ENCODE peak calls at places on chromosomes 6 and 20, in eight cellular contexts. T is esophagus muscularis mucosa, C is sigmoid colon, S is transverse colon, P is upper lobe of left lung, K is HepG2, G is H1, D is GM12878. U is an unnamed sample.
A peak's percentile ranks its signal among the peaks of the same experiment; 100 is the strongest.

GRCh38 chr6:127459231-127459641 is at the start of gene KIAA0408:
- DNase-seq in P (no peak), T (no peak), K (no peak), C (peak; percentile 95), D (no peak), S (peak; percentile 51), G (no peak), U (peak; percentile 62)

GRCh38 chr6:142035890-142036289 is 96.8 kb upstream of the GJE1 start:
- DNase-seq in T (no peak), D (no peak), P (no peak), K (no peak), G (no peak), S (no peak), C (no peak), U (no peak)

GRCh38 chr6:84220809-84221409 is 6.5 kb downstream of the CEP162 start:
- DNase-seq in P (no peak), K (no peak), C (no peak), D (no peak), T (no peak), G (no peak), S (no peak), U (no peak)

GRCh38 chr6:52574709-52575489 is 2.0 kb downstream of the TRAM2 start:
- DNase-seq in K (no peak), C (peak; percentile 73), G (no peak), D (peak; percentile 36), T (no peak), P (no peak), S (peak; percentile 78), U (peak; percentile 53)

GRCh38 chr20:50426865-50427739 is 83.1 kb upstream of the PTPN1 start:
- DNase-seq in T (no peak), K (no peak), G (no peak), C (no peak), D (no peak), S (no peak), P (no peak), U (no peak)

GRCh38 chr6:24426729-24427446 is 24.2 kb downstream of the MRS2 start:
- DNase-seq in C (no peak), T (no peak), D (no peak), P (no peak), G (no peak), K (no peak), S (no peak), U (no peak)

GRCh38 chr20:32608664-32609015 is 23.5 kb upstream of the NOL4L start:
- DNase-seq in T (no peak), P (no peak), D (no peak), C (no peak), K (no peak), S (no peak), G (no peak), U (no peak)

GRCh38 chr6:112237644-112238043 is 16.7 kb downstream of the LAMA4 start:
- DNase-seq in P (no peak), S (peak; percentile 47), T (peak; percentile 94), K (no peak), D (no peak), G (no peak), C (peak; percentile 90), U (peak; percentile 34)

GRCh38 chr6:72328775-72329174 is 293.1 kb upstream of the KCNQ5 start:
- DNase-seq in T (no peak), G (no peak), P (no peak), C (no peak), K (no peak), S (no peak), D (no peak), U (no peak)

GRCh38 chr6:24778121-24778520 is 3.4 kb downstream of the GMNN start:
- DNase-seq in P (no peak), S (no peak), C (no peak), T (no peak), K (no peak), G (no peak), D (no peak), U (no peak)

GRCh38 chr6:36336779-36337194 is at the start of gene BNIP5:
- DNase-seq in K (no peak), T (no peak), S (peak; percentile 77), D (no peak), G (no peak), P (no peak), C (no peak), U (peak; percentile 50)

GRCh38 chr6:150600003-150600301 is 267 bp downstream of the PLEKHG1 start:
- DNase-seq in D (no peak), S (no peak), P (peak; percentile 88), T (no peak), K (no peak), G (no peak), C (no peak), U (no peak)

GRCh38 chr6:127384007-127384406 is 40.6 kb upstream of the ECHDC1 start:
- DNase-seq in T (no peak), D (no peak), P (no peak), S (no peak), G (no peak), C (no peak), K (no peak), U (no peak)

GRCh38 chr6:111663692-111664564 is 58.2 kb upstream of the TRAF3IP2 start:
- DNase-seq in P (no peak), G (peak; percentile 82), K (no peak), S (no peak), T (no peak), C (peak; percentile 85), D (no peak), U (no peak)

GRCh38 chr6:84172574-84172973 is 54.9 kb downstream of the CEP162 start:
- DNase-seq in S (no peak), T (no peak), P (no peak), K (peak; percentile 64), G (no peak), D (no peak), C (no peak), U (no peak)

GRCh38 chr20:48742233-48742632 is 85.6 kb downstream of the PREX1 start:
- DNase-seq in G (no peak), K (no peak), D (no peak), S (no peak), P (no peak), T (no peak), C (no peak), U (no peak)

GRCh38 chr6:101417899-101418298 is 24.4 kb downstream of the GRIK2 start:
- DNase-seq in G (no peak), C (no peak), K (no peak), S (no peak), D (no peak), P (no peak), T (no peak), U (no peak)

GRCh38 chr6:89022747-89023289 is 57.7 kb upstream of the PNRC1 start:
- DNase-seq in T (no peak), P (no peak), S (no peak), G (no peak), C (no peak), D (no peak), K (no peak), U (no peak)

GRCh38 chr6:129643968-129644367 is 66.0 kb downstream of the ARHGAP18 start:
- DNase-seq in P (no peak), C (no peak), S (no peak), G (no peak), T (no peak), D (no peak), K (no peak), U (no peak)

GRCh38 chr6:161985911-161986310 is 712.0 kb upstream of the AGPAT4 start:
- DNase-seq in C (no peak), T (no peak), S (no peak), P (no peak), G (no peak), D (no peak), K (no peak), U (no peak)

DNA sequence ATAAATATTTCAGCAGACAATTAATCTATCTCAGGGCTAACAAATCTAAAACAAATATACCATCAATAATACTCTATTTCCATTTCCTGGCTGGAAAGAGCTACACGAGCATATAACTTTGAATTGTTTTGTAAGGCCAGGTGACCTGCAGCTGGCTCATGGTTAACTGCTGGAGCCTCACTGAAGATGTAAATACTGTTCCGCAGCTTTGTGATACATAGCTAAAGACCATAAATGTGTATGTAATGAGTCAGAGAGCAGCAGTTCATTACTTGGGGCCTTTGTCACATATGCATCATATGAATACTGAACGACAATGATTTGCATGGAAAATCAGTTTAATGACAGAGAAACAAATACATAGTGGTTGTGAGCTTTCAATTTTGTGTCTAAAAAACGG is 109.4 kb upstream of the CCN2 start:
- DNase-seq in C (no peak), S (no peak), T (no peak), D (no peak), P (no peak), G (no peak), K (peak; percentile 23), U (no peak)
- TF ChIP-seq POLR2AphosphoS5 in C (no peak), S (no peak), T (no peak), D (no peak), P (no peak), G (no peak), K (no peak), U (no peak)

GRCh38 chr6:163261361-163261760 is 153.2 kb upstream of the QKI start:
- DNase-seq in T (no peak), S (no peak), C (no peak), P (no peak), G (no peak), D (no peak), K (no peak), U (no peak)
- H3K4me3 ChIP-seq in T (no peak overlapping the region), S (no peak overlapping the region), C (no peak overlapping the region), P (no peak overlapping the region), G (peak overlapping the region; percentile 32), D (no peak overlapping the region), K (no peak overlapping the region), U (no peak overlapping the region)

DNA sequence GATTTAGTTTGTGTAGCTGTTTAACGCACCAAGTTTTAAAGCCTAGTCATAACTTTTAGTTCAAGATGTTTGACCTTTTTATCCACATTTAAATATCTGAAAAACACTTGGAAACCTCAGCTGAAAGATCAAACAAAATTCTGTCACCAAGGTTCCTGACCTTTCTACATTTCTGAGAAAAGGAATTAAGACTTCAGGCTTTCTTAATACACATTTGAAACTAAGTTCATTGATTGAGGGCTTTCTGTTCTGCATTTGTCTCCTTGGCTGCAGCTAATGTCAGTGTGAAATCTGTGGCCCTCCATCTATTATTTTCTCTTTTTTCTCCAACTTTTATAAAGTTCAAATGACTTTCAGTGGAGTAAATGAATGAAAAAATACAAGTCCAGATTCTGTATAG is 22.7 kb upstream of the FBXL4 start:
- DNase-seq in K (no peak), G (no peak), D (no peak), S (no peak), P (no peak), T (no peak), C (no peak), U (no peak)
- TF ChIP-seq EP300 in K (no peak), G (no peak), D (no peak), S (no peak), P (no peak), T (no peak), C (no peak), U (no peak)

DNA sequence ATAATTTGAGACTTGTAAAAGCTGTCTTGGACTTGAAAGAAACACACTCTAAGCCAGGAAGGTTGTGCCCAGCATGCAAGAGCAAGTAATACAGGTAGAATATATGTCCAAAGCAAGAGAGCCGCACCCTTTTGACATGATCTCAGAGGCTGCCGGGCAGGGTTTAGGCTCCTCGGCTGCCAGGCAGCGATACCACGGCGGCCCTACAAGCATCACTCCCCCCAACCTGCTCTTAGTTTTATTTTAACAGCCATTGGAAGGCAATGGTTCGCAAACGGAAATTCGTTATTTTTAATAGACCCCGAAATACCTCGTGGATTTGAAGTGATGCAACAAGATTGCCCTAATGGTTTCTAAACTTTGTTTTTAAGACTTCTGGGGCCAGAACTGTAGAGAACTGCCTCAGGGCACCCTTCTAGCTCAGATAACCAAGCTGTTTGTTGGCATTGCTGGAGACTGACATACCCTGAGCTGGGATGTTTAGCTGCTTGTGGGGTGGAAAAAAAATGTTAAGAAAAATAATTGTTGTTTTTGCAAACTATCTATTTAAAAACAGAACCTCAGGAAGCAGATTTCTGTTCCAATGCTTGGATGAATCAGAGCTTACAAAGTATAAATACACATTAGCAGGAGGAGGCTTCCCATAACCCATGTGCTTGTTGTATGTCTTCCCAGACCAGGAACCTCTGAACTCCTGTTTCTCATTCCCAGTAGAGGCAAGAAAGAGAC is 39.0 kb downstream of the JAG1 start:
- DNase-seq in G (no peak), T (no peak), K (no peak), C (no peak), P (no peak), D (no peak), S (no peak), U (no peak)
- TF ChIP-seq POLR2AphosphoS5 in G (no peak), T (no peak), K (no peak), C (peak; percentile 44), P (no peak), D (no peak), S (no peak), U (no peak)

U was measured in stomach.